ENCODE peak calls at places on chromosome 1, in four cellular contexts. P is WTC11, V is A549, L is breast epithelium. Y is an unnamed sample.

GRCh38 chr1:16498573-16499359 is 15.3 kb downstream of the RNU1-1 start:
- DNase-seq in P (peak; percentile 95), V (peak; percentile 75), L (peak; percentile 79), Y (peak; percentile 85)

GRCh38 chr1:7455796-7456568 is 315.1 kb upstream of the VAMP3 start:
- DNase-seq in P (no peak), V (no peak), L (no peak), Y (no peak)

GRCh38 chr1:154386643-154387352 is 18.3 kb upstream of the IL6R start:
- DNase-seq in P (no peak), V (no peak), L (no peak), Y (no peak)

GRCh38 chr1:76901158-76901767 is 34.0 kb downstream of the ST6GALNAC5 start:
- DNase-seq in P (peak; percentile 51), V (peak; percentile 35), L (no peak), Y (peak; percentile 31)

GRCh38 chr1:9717193-9718005 is 65.9 kb downstream of the PIK3CD start:
- DNase-seq in P (peak; percentile 62), V (no peak), L (no peak), Y (no peak)

GRCh38 chr1:234658143-234658542 is 48.2 kb upstream of the IRF2BP2 start:
- DNase-seq in P (no peak), V (no peak), L (peak; percentile 83), Y (no peak)

GRCh38 chr1:6638226-6638625 is 13.6 kb downstream of the THAP3 start:
- DNase-seq in P (no peak), V (no peak), L (peak; percentile 59), Y (no peak)

GRCh38 chr1:185050823-185051451 is 5.6 kb downstream of the RNF2 start:
- DNase-seq in P (no peak), V (no peak), L (no peak), Y (no peak)

Y was measured in HuH-7.5.